ENCODE peak calls at places on chromosomes 7 and 10, in seven cellular contexts. One of them, this sample, is unnamed. For H3K4me1, the result is how much of the 10 kb centered on the place peaks cover.

GRCh38 chr7:124310934-124311390 is 278.1 kb upstream of the TMEM229A start:
- DNase-seq in heart left ventricle: no peak
- DNase-seq in fibroblast of lung: no peak
- DNase-seq in mammary epithelial cell: no peak
- DNase-seq in hepatocyte: no peak
- DNase-seq in right lobe of liver: no peak
- DNase-seq in right atrium auricular region: no peak
- DNase-seq in this sample: no peak

GRCh38 chr7:78063758-78064157 is 265.2 kb downstream of the PHTF2 start:
- DNase-seq in hepatocyte: no peak
- DNase-seq in mammary epithelial cell: no peak
- DNase-seq in right lobe of liver: no peak
- DNase-seq in fibroblast of lung: peak
- DNase-seq in right atrium auricular region: no peak
- DNase-seq in heart left ventricle: no peak
- DNase-seq in this sample: no peak

GRCh38 chr7:36208406-36208805 is 55.4 kb downstream of the EEPD1 start:
- DNase-seq in hepatocyte: no peak
- DNase-seq in heart left ventricle: no peak
- DNase-seq in mammary epithelial cell: no peak
- DNase-seq in right atrium auricular region: no peak
- DNase-seq in right lobe of liver: no peak
- DNase-seq in fibroblast of lung: peak
- DNase-seq in this sample: no peak

GRCh38 chr10:50349554-50349953 is 98.2 kb upstream of the ASAH2 start:
- DNase-seq in hepatocyte: no peak
- DNase-seq in mammary epithelial cell: no peak
- DNase-seq in fibroblast of lung: no peak
- DNase-seq in right atrium auricular region: no peak
- DNase-seq in heart left ventricle: no peak
- DNase-seq in right lobe of liver: no peak
- DNase-seq in this sample: no peak

GRCh38 chr10:112246-112645 is 23.0 kb upstream of the ZMYND11 start:
- DNase-seq in hepatocyte: peak
- DNase-seq in right atrium auricular region: no peak
- DNase-seq in fibroblast of lung: peak
- DNase-seq in heart left ventricle: no peak
- DNase-seq in right lobe of liver: no peak
- DNase-seq in mammary epithelial cell: peak
- DNase-seq in this sample: peak

GRCh38 chr10:69892436-69893215 is 90.9 kb downstream of the COL13A1 start:
- DNase-seq in mammary epithelial cell: no peak
- DNase-seq in fibroblast of lung: no peak
- DNase-seq in right lobe of liver: no peak
- DNase-seq in heart left ventricle: no peak
- DNase-seq in hepatocyte: no peak
- DNase-seq in right atrium auricular region: no peak
- DNase-seq in this sample: no peak

GRCh38 chr10:113552723-113553122 is at the start of gene HABP2:
- DNase-seq in right lobe of liver: peak
- DNase-seq in right atrium auricular region: no peak
- DNase-seq in mammary epithelial cell: no peak
- DNase-seq in hepatocyte: peak
- DNase-seq in fibroblast of lung: no peak
- DNase-seq in heart left ventricle: no peak
- DNase-seq in this sample: no peak

GRCh38 chr10:75709830-75710229 is 278.4 kb downstream of the LRMDA start:
- DNase-seq in heart left ventricle: no peak
- DNase-seq in right lobe of liver: no peak
- DNase-seq in mammary epithelial cell: no peak
- DNase-seq in hepatocyte: no peak
- DNase-seq in right atrium auricular region: no peak
- DNase-seq in fibroblast of lung: no peak
- DNase-seq in this sample: no peak

GRCh38 chr7:43586251-43586900 is 3.5 kb downstream of the STK17A start:
- DNase-seq in hepatocyte: no peak
- DNase-seq in fibroblast of lung: peak
- DNase-seq in heart left ventricle: no peak
- DNase-seq in mammary epithelial cell: peak
- DNase-seq in right lobe of liver: no peak
- DNase-seq in right atrium auricular region: no peak
- DNase-seq in this sample: peak

GRCh38 chr10:119701861-119702260 is 24.0 kb upstream of the INPP5F start:
- DNase-seq in fibroblast of lung: peak
- DNase-seq in right atrium auricular region: no peak
- DNase-seq in heart left ventricle: no peak
- DNase-seq in mammary epithelial cell: peak
- DNase-seq in right lobe of liver: no peak
- DNase-seq in hepatocyte: no peak
- DNase-seq in this sample: peak

GRCh38 chr7:105896407-105896842 is 20.0 kb upstream of the ATXN7L1 start:
- DNase-seq in hepatocyte: peak
- DNase-seq in right lobe of liver: no peak
- DNase-seq in right atrium auricular region: no peak
- DNase-seq in mammary epithelial cell: no peak
- DNase-seq in fibroblast of lung: no peak
- DNase-seq in heart left ventricle: no peak
- DNase-seq in this sample: no peak

GRCh38 chr10:114304566-114305421 is 65.7 kb downstream of the VWA2 start:
- DNase-seq in right atrium auricular region: no peak
- DNase-seq in hepatocyte: peak
- DNase-seq in heart left ventricle: peak
- DNase-seq in mammary epithelial cell: no peak
- DNase-seq in fibroblast of lung: no peak
- DNase-seq in right lobe of liver: peak
- DNase-seq in this sample: no peak

GRCh38 chr7:54076619-54077018 is 465.6 kb upstream of the VSTM2A start:
- DNase-seq in hepatocyte: no peak
- DNase-seq in fibroblast of lung: no peak
- DNase-seq in right lobe of liver: no peak
- DNase-seq in heart left ventricle: no peak
- DNase-seq in mammary epithelial cell: peak
- DNase-seq in right atrium auricular region: no peak
- DNase-seq in this sample: peak

GRCh38 chr10:21688870-21689269 is 154.8 kb downstream of the MLLT10 start:
- DNase-seq in right lobe of liver: no peak
- DNase-seq in right atrium auricular region: no peak
- DNase-seq in mammary epithelial cell: no peak
- DNase-seq in hepatocyte: no peak
- DNase-seq in heart left ventricle: no peak
- DNase-seq in fibroblast of lung: no peak
- DNase-seq in this sample: no peak

GRCh38 chr7:64314493-64315020 is 796 bp downstream of the ZNF736 start:
- DNase-seq in right atrium auricular region: no peak
- DNase-seq in right lobe of liver: no peak
- DNase-seq in hepatocyte: no peak
- DNase-seq in mammary epithelial cell: peak
- DNase-seq in fibroblast of lung: no peak
- DNase-seq in heart left ventricle: no peak
- DNase-seq in this sample: no peak

GRCh38 chr7:94650652-94651051 is 5.3 kb downstream of the SGCE start:
- DNase-seq in right atrium auricular region: no peak
- DNase-seq in right lobe of liver: no peak
- DNase-seq in heart left ventricle: no peak
- DNase-seq in hepatocyte: no peak
- DNase-seq in mammary epithelial cell: peak
- DNase-seq in fibroblast of lung: no peak
- DNase-seq in this sample: no peak

GRCh38 chr7:94647295-94647694 is 8.6 kb downstream of the SGCE start:
- DNase-seq in hepatocyte: no peak
- DNase-seq in fibroblast of lung: no peak
- DNase-seq in mammary epithelial cell: no peak
- DNase-seq in right lobe of liver: no peak
- DNase-seq in right atrium auricular region: no peak
- DNase-seq in heart left ventricle: no peak
- DNase-seq in this sample: no peak

GRCh38 chr7:94648731-94649130 is 7.2 kb downstream of the SGCE start:
- DNase-seq in heart left ventricle: no peak
- DNase-seq in mammary epithelial cell: peak
- DNase-seq in right lobe of liver: no peak
- DNase-seq in fibroblast of lung: no peak
- DNase-seq in right atrium auricular region: no peak
- DNase-seq in hepatocyte: no peak
- DNase-seq in this sample: peak

GRCh38 chr7:94649313-94649924 is 6.5 kb downstream of the SGCE start:
- DNase-seq in right atrium auricular region: no peak
- DNase-seq in mammary epithelial cell: peak
- DNase-seq in heart left ventricle: no peak
- DNase-seq in right lobe of liver: no peak
- DNase-seq in hepatocyte: no peak
- DNase-seq in fibroblast of lung: peak
- DNase-seq in this sample: peak

DNA sequence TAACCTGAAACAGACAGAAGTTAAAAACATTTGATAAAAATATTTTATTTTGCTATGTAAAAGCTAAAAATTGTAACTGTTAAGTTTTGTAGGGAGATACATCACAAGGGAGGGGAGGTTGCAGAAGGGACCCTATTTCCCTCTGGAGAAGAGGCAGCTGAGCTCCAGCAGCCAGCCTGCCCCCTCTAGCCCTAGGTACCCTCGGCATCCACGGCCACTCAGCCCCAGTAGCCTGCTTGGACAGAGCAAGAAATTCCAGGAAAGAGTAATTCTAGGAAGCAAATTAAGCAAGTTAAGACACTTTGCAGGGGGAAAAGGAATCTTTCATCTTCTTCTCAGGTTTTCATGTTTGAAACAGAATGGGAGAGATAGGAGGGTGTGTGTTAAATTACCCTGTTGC is 5.8 kb downstream of the SGCE start:
- DNase-seq in hepatocyte: no peak
- DNase-seq in fibroblast of lung: no peak
- DNase-seq in right lobe of liver: no peak
- DNase-seq in right atrium auricular region: no peak
- DNase-seq in mammary epithelial cell: peak
- DNase-seq in heart left ventricle: no peak
- DNase-seq in this sample: no peak
- H3K4me1 ChIP-seq in hepatocyte: under half
- H3K4me1 ChIP-seq in fibroblast of lung: under half
- H3K4me1 ChIP-seq in right lobe of liver: under half
- H3K4me1 ChIP-seq in right atrium auricular region: under half
- H3K4me1 ChIP-seq in mammary epithelial cell: under half
- H3K4me1 ChIP-seq in heart left ventricle: under half
- H3K4me1 ChIP-seq in this sample: under half

DNA sequence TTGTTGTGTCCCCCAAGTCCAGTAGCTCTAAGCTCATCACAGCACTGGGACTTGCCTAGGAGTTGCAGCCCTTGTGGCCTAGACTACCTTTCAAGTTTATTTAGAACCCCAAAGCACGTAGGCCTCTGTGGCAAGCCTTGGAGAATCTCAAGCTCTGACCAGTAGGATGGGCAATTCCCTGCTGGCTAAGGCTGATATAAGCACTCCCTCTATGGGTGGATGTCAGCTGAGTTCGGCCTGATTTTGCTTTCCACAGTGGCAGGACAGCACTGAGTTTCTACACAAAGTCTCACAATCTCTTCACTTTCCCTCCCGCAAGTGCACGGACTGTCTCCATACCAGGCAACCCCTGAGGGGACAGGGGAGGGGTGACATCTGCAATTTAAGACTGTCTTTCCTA is 886.4 kb upstream of the LRRN3 start:
- DNase-seq in right atrium auricular region: no peak
- DNase-seq in hepatocyte: peak
- DNase-seq in right lobe of liver: no peak
- DNase-seq in heart left ventricle: no peak
- DNase-seq in fibroblast of lung: no peak
- DNase-seq in mammary epithelial cell: peak
- DNase-seq in this sample: no peak
- TF ChIP-seq CTCF in right atrium auricular region: no peak
- TF ChIP-seq CTCF in hepatocyte: peak
- TF ChIP-seq CTCF in right lobe of liver: no peak
- TF ChIP-seq CTCF in heart left ventricle: no peak
- TF ChIP-seq CTCF in fibroblast of lung: peak
- TF ChIP-seq CTCF in mammary epithelial cell: peak
- TF ChIP-seq CTCF in this sample: peak

GRCh38 chr7:42237162-42237821 is at the start of gene GLI3:
- DNase-seq in hepatocyte: peak
- DNase-seq in right atrium auricular region: peak
- DNase-seq in right lobe of liver: peak
- DNase-seq in heart left ventricle: peak
- DNase-seq in mammary epithelial cell: peak
- DNase-seq in fibroblast of lung: peak
- DNase-seq in this sample: peak
- H3K27ac ChIP-seq in hepatocyte: peak
- H3K27ac ChIP-seq in right atrium auricular region: peak
- H3K27ac ChIP-seq in right lobe of liver: peak
- H3K27ac ChIP-seq in heart left ventricle: peak
- H3K27ac ChIP-seq in mammary epithelial cell: peak
- H3K27ac ChIP-seq in fibroblast of lung: peak
- H3K27ac ChIP-seq in this sample: peak

DNA sequence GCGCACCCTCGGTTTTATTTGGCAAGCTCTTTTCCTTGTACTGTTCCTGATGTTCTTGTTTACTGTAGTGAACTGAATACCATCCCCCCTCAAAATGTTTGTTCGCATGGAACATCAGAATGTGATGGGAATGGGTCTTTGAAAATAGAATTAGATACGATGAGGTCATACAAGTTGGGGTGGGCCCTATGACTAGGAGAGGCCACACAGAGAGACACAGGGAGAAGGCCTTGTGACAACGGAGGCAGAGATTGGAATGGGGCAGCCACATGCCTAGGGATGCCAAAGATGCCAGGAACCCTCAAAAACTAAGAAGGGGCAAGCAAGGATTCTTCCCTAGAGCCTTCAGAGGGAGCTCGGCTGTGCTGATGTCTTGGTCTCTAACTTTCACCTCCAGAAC is 123.6 kb downstream of the FAM204A start:
- DNase-seq in fibroblast of lung: no peak
- DNase-seq in right atrium auricular region: no peak
- DNase-seq in mammary epithelial cell: no peak
- DNase-seq in hepatocyte: no peak
- DNase-seq in heart left ventricle: no peak
- DNase-seq in right lobe of liver: no peak
- DNase-seq in this sample: no peak
- H3K4me1 ChIP-seq in fibroblast of lung: under half
- H3K4me1 ChIP-seq in right atrium auricular region: under half
- H3K4me1 ChIP-seq in mammary epithelial cell: under half
- H3K4me1 ChIP-seq in hepatocyte: under half
- H3K4me1 ChIP-seq in heart left ventricle: under half
- H3K4me1 ChIP-seq in right lobe of liver: under half
- H3K4me1 ChIP-seq in this sample: under half

GRCh38 chr7:129213828-129214227 is 11.0 kb upstream of the AHCYL2 start:
- DNase-seq in right lobe of liver: no peak
- DNase-seq in heart left ventricle: no peak
- DNase-seq in mammary epithelial cell: peak
- DNase-seq in right atrium auricular region: no peak
- DNase-seq in hepatocyte: peak
- DNase-seq in fibroblast of lung: no peak
- DNase-seq in this sample: no peak
- TF ChIP-seq CTCF in right lobe of liver: peak
- TF ChIP-seq CTCF in heart left ventricle: no peak
- TF ChIP-seq CTCF in mammary epithelial cell: no peak
- TF ChIP-seq CTCF in right atrium auricular region: no peak
- TF ChIP-seq CTCF in hepatocyte: peak
- TF ChIP-seq CTCF in fibroblast of lung: no peak
- TF ChIP-seq CTCF in this sample: peak

This sample was measured in foreskin keratinocyte.